ENCODE peak calls at places on chromosomes 5 and 9, in seven cellular contexts. P is A549, B is HCT116, V is heart left ventricle, M is sigmoid colon, N is IMR-90, I is tibial nerve. G is an unnamed sample. For H3K4me1, the result is how much of the 10 kb centered on the place peaks cover.

GRCh38 chr5:137735531-137736284 is at the start of gene KLHL3:
- DNase-seq in P (no peak), B (no peak), V (peak), M (no peak), N (peak), I (no peak), G (no peak)

GRCh38 chr5:136620016-136620419 is 254.7 kb upstream of the TRPC7 start:
- DNase-seq in P (no peak), B (no peak), V (no peak), M (no peak), N (peak), I (no peak), G (no peak)

GRCh38 chr5:83567741-83568530 is 96.4 kb downstream of the VCAN start:
- DNase-seq in P (no peak), B (no peak), V (no peak), M (no peak), N (peak), I (no peak), G (no peak)

GRCh38 chr5:68306361-68307014 is 90.9 kb downstream of the PIK3R1 start:
- DNase-seq in P (no peak), B (no peak), V (no peak), M (no peak), N (no peak), I (no peak), G (no peak)

GRCh38 chr9:4048441-4048840 is 251.4 kb downstream of the GLIS3 start:
- DNase-seq in P (peak), B (no peak), V (no peak), M (no peak), N (peak), I (no peak), G (no peak)

GRCh38 chr5:172412724-172413260 is 41.5 kb downstream of the SH3PXD2B start:
- DNase-seq in P (no peak), B (no peak), V (peak), M (peak), N (peak), I (peak), G (peak)

GRCh38 chr5:59296317-59297264 is 596.9 kb downstream of the PDE4D start:
- DNase-seq in P (peak), B (no peak), V (no peak), M (no peak), N (peak), I (no peak), G (no peak)

GRCh38 chr9:112925058-112925641 is 34.5 kb upstream of the SLC46A2 start:
- DNase-seq in P (peak), B (peak), V (no peak), M (no peak), N (peak), I (no peak), G (no peak)

GRCh38 chr5:72842816-72843215 is 26.4 kb downstream of the TNPO1 start:
- DNase-seq in P (peak), B (peak), V (no peak), M (no peak), N (peak), I (no peak), G (no peak)

GRCh38 chr5:147935032-147935431 is 28.7 kb upstream of the C5orf46 start:
- DNase-seq in P (peak), B (peak), V (no peak), M (no peak), N (peak), I (no peak), G (no peak)

GRCh38 chr9:97986466-97986865 is 3.3 kb downstream of the ANP32B start:
- DNase-seq in P (no peak), B (no peak), V (no peak), M (no peak), N (no peak), I (no peak), G (peak)

GRCh38 chr9:129737479-129738269 is 15.2 kb downstream of the PTGES start:
- DNase-seq in P (peak), B (peak), V (peak), M (peak), N (peak), I (peak), G (peak)

GRCh38 chr5:34914671-34915138 is 599 bp downstream of the RAD1 start:
- DNase-seq in P (peak), B (no peak), V (peak), M (peak), N (peak), I (no peak), G (peak)

GRCh38 chr9:99682870-99683269 is 138.8 kb upstream of the NR4A3 start:
- DNase-seq in P (no peak), B (no peak), V (no peak), M (no peak), N (no peak), I (no peak), G (no peak)

GRCh38 chr5:141870871-141871270 is 7.3 kb downstream of the PCDH1 start:
- DNase-seq in P (no peak), B (no peak), V (no peak), M (peak), N (no peak), I (no peak), G (no peak)

GRCh38 chr5:95728494-95729114 is 2.5 kb upstream of the RHOBTB3 start:
- DNase-seq in P (no peak), B (no peak), V (no peak), M (no peak), N (no peak), I (no peak), G (no peak)

GRCh38 chr5:158212915-158213314 is 354.0 kb upstream of the CLINT1 start:
- DNase-seq in P (peak), B (peak), V (no peak), M (no peak), N (peak), I (no peak), G (no peak)

GRCh38 chr5:138289296-138289695 is 14.9 kb upstream of the GFRA3 start:
- DNase-seq in P (no peak), B (no peak), V (no peak), M (no peak), N (no peak), I (no peak), G (no peak)

GRCh38 chr5:98816574-98817222 is 43.2 kb downstream of the RGMB start:
- DNase-seq in P (no peak), B (no peak), V (no peak), M (no peak), N (no peak), I (no peak), G (no peak)

GRCh38 chr5:139105621-139106071 is 92.5 kb downstream of the SIL1 start:
- DNase-seq in P (no peak), B (no peak), V (no peak), M (no peak), N (no peak), I (no peak), G (no peak)

GRCh38 chr5:61322738-61323429 is 9.2 kb upstream of the ZSWIM6 start:
- DNase-seq in P (no peak), B (no peak), V (no peak), M (no peak), N (peak), I (no peak), G (peak)

GRCh38 chr5:110853267-110853666 is 114.5 kb downstream of the SLC25A46 start:
- DNase-seq in P (no peak), B (no peak), V (no peak), M (no peak), N (peak), I (no peak), G (no peak)

GRCh38 chr5:170571331-170571731 is 67.5 kb downstream of the KCNIP1 start:
- DNase-seq in P (peak), B (no peak), V (no peak), M (no peak), N (peak), I (no peak), G (no peak)

GRCh38 chr9:120331913-120332312 is 248.1 kb downstream of the CDK5RAP2 start:
- DNase-seq in P (no peak), B (no peak), V (no peak), M (no peak), N (no peak), I (no peak), G (no peak)

GRCh38 chr9:123861086-123861707 is 68.7 kb downstream of the DENND1A start:
- DNase-seq in P (no peak), B (no peak), V (no peak), M (no peak), N (no peak), I (no peak), G (no peak)

GRCh38 chr5:93158841-93159240 is 422.2 kb downstream of the NR2F1-AS1 start:
- DNase-seq in P (no peak), B (no peak), V (peak), M (no peak), N (no peak), I (no peak), G (no peak)

GRCh38 chr5:126676195-126676624 is 75.5 kb downstream of the PHAX start:
- DNase-seq in P (peak), B (peak), V (peak), M (peak), N (peak), I (no peak), G (peak)

GRCh38 chr9:115847245-115847644 is 306.3 kb upstream of the PAPPA start:
- DNase-seq in P (no peak), B (no peak), V (no peak), M (no peak), N (peak), I (no peak), G (no peak)

GRCh38 chr9:108012886-108013665 is 523.5 kb upstream of the KLF4 start:
- DNase-seq in P (no peak), B (no peak), V (no peak), M (no peak), N (no peak), I (no peak), G (no peak)

GRCh38 chr9:33721674-33722358 is 73.5 kb upstream of the PRSS3 start:
- DNase-seq in P (peak), B (peak), V (peak), M (peak), N (peak), I (peak), G (peak)

GRCh38 chr9:116546711-116547581 is 140.2 kb upstream of the TRIM32 start:
- DNase-seq in P (peak), B (no peak), V (no peak), M (no peak), N (peak), I (no peak), G (no peak)

GRCh38 chr5:14595877-14596276 is 14.3 kb downstream of the OTULINL start:
- DNase-seq in P (no peak), B (no peak), V (no peak), M (no peak), N (no peak), I (no peak), G (no peak)
- H3K4me1 ChIP-seq in P (under half), B (under half), V (under half), M (under half), N (under half), I (under half), G (under half)

GRCh38 chr5:150000990-150001659 is 586 bp downstream of the HMGXB3 start:
- DNase-seq in P (peak), B (no peak), V (no peak), M (peak), N (peak), I (no peak), G (no peak)

GRCh38 chr5:149999359-149999758 is 1.1 kb downstream of the TIGD6 start:
- DNase-seq in P (no peak), B (no peak), V (no peak), M (no peak), N (no peak), I (no peak), G (no peak)

GRCh38 chr5:150001660-150002493 is 1.3 kb downstream of the HMGXB3 start:
- DNase-seq in P (peak), B (peak), V (peak), M (peak), N (peak), I (no peak), G (peak)

GRCh38 chr5:149999866-150000260 is 591 bp downstream of the TIGD6 start:
- DNase-seq in P (no peak), B (no peak), V (no peak), M (no peak), N (no peak), I (no peak), G (no peak)

GRCh38 chr5:150000261-150000989 is at the start of the genes HMGXB3 and TIGD6:
- DNase-seq in P (peak), B (peak), V (peak), M (peak), N (peak), I (peak), G (peak)
- TF ChIP-seq POLR2A in P (peak), B (no peak), V (peak), M (peak), N (peak), I (peak), G (peak)

GRCh38 chr5:2135354-2135753 is 252.6 kb upstream of the IRX4 start:
- DNase-seq in P (no peak), B (no peak), V (no peak), M (no peak), N (no peak), I (no peak), G (no peak)
- TF ChIP-seq CTCF in P (no peak), B (no peak), V (no peak), M (no peak), N (no peak), I (no peak), G (no peak)

GRCh38 chr9:86353591-86354047 is 591 bp downstream of the TUT7 start:
- DNase-seq in P (peak), B (no peak), V (no peak), M (no peak), N (no peak), I (no peak), G (peak)
- H3K4me1 ChIP-seq in P (under half), B (under half), V (under half), M (under half), N (under half), I (under half), G (under half)

G was measured in gastrocnemius medialis.